ENCODE peak calls at places on chromosomes 6 and 20, in eight cellular contexts. N is keratinocyte; A is astrocyte of the cerebellum; B is activated CD8-positive, alpha-beta memory T cell treated with anti-CD3 and anti-CD28 coated beads, Interleukin-2, amount 10 ng/mL, durations not matched to agents 7 days and 5 days; J is fibroblast of the aortic adventitia; M is Calu3; D is activated B cell treated with CpG ODN at 0.5 μM for 24 hours; P is stimulated activated CD8-positive, alpha-beta memory T cell treated with anti-CD3 and anti-CD28 coated beads, Interleukin-12 subunit alpha, Interleukin-12 subunit beta, amount 100 ng/mL, for 4 hours. U is an unnamed sample.

GRCh38 chr20:12535316-12535715 is 473.5 kb upstream of the SPTLC3 start:
- DNase-seq in N (no peak), A (no peak), B (no peak), J (no peak), M (no peak), D (no peak), P (no peak), U (no peak)

GRCh38 chr6:2149370-2150006 is 95.9 kb downstream of the GMDS start:
- DNase-seq in N (no peak), A (no peak), B (no peak), J (no peak), M (no peak), D (no peak), P (no peak), U (no peak)

GRCh38 chr20:49475979-49476378 is 6.5 kb downstream of the KCNB1 start:
- DNase-seq in N (no peak), A (no peak), B (no peak), J (no peak), M (no peak), D (no peak), P (no peak), U (no peak)

GRCh38 chr6:25369450-25370086 is 90.4 kb downstream of the CARMIL1 start:
- DNase-seq in N (no peak), A (peak), B (no peak), J (no peak), M (peak), D (no peak), P (no peak), U (no peak)

GRCh38 chr6:161168281-161168891 is 105.5 kb downstream of the AGPAT4 start:
- DNase-seq in N (peak), A (peak), B (no peak), J (peak), M (peak), D (no peak), P (no peak), U (no peak)

GRCh38 chr6:131982740-131983259 is 31.6 kb upstream of the CCN2 start:
- DNase-seq in N (no peak), A (peak), B (no peak), J (peak), M (no peak), D (no peak), P (no peak), U (no peak)

GRCh38 chr20:45502561-45502960 is 12.9 kb downstream of the SPINT3 start:
- DNase-seq in N (no peak), A (no peak), B (no peak), J (no peak), M (no peak), D (no peak), P (no peak), U (peak)

GRCh38 chr20:44856847-44857448 is 28.6 kb upstream of the YWHAB start:
- DNase-seq in N (no peak), A (no peak), B (no peak), J (no peak), M (no peak), D (no peak), P (no peak), U (peak)

GRCh38 chr20:49187330-49188100 is 619 bp downstream of the STAU1 start:
- DNase-seq in N (no peak), A (no peak), B (peak), J (peak), M (peak), D (no peak), P (no peak), U (peak)

GRCh38 chr20:36173451-36173933 is 19.0 kb downstream of the EPB41L1 start:
- DNase-seq in N (no peak), A (no peak), B (peak), J (no peak), M (no peak), D (no peak), P (no peak), U (no peak)

GRCh38 chr6:168377481-168377850 is 57.9 kb upstream of the DACT2 start:
- DNase-seq in N (no peak), A (no peak), B (no peak), J (peak), M (no peak), D (no peak), P (no peak), U (no peak)

GRCh38 chr6:9494864-9495263 is 920.0 kb downstream of the TFAP2A start:
- DNase-seq in N (no peak), A (peak), B (no peak), J (peak), M (no peak), D (no peak), P (no peak), U (no peak)

GRCh38 chr6:29813809-29814208 is 13.8 kb upstream of the HLA-G start:
- DNase-seq in N (peak), A (no peak), B (no peak), J (peak), M (peak), D (no peak), P (no peak), U (no peak)

GRCh38 chr6:69286341-69286740 is 510.5 kb downstream of the LMBRD1 start:
- DNase-seq in N (no peak), A (no peak), B (no peak), J (no peak), M (no peak), D (no peak), P (no peak), U (no peak)

GRCh38 chr6:53437557-53438202 is 88.9 kb upstream of the ELOVL5 start:
- DNase-seq in N (no peak), A (peak), B (no peak), J (peak), M (peak), D (no peak), P (no peak), U (peak)

GRCh38 chr20:31945790-31946189 is 6.1 kb downstream of the PDRG1 start:
- DNase-seq in N (no peak), A (peak), B (no peak), J (no peak), M (no peak), D (no peak), P (no peak), U (no peak)

GRCh38 chr6:90080876-90081464 is 186.7 kb downstream of the GJA10 start:
- DNase-seq in N (no peak), A (no peak), B (peak), J (no peak), M (no peak), D (no peak), P (peak), U (no peak)

GRCh38 chr6:3383525-3383924 is 73.3 kb downstream of the SLC22A23 start:
- DNase-seq in N (no peak), A (peak), B (no peak), J (peak), M (no peak), D (no peak), P (no peak), U (peak)

GRCh38 chr6:138036111-138036510 is 71.1 kb downstream of the PERP start:
- DNase-seq in N (no peak), A (no peak), B (no peak), J (no peak), M (peak), D (no peak), P (no peak), U (no peak)

GRCh38 chr20:48197034-48197433 is 411.8 kb upstream of the SULF2 start:
- DNase-seq in N (no peak), A (no peak), B (no peak), J (no peak), M (no peak), D (no peak), P (no peak), U (no peak)

GRCh38 chr6:10585232-10585887 is 64.2 kb downstream of the GCNT2 start:
- DNase-seq in N (no peak), A (no peak), B (no peak), J (peak), M (no peak), D (no peak), P (no peak), U (peak)

GRCh38 chr20:47284373-47284772 is 72.1 kb downstream of the ZMYND8 start:
- DNase-seq in N (no peak), A (no peak), B (no peak), J (no peak), M (no peak), D (no peak), P (no peak), U (no peak)

GRCh38 chr20:34824026-34824860 is 1.2 kb downstream of the NCOA6 start:
- DNase-seq in N (no peak), A (no peak), B (peak), J (peak), M (peak), D (peak), P (peak), U (peak)

GRCh38 chr20:8331740-8332412 is 199.8 kb downstream of the PLCB1 start:
- DNase-seq in N (no peak), A (peak), B (no peak), J (peak), M (no peak), D (no peak), P (no peak), U (no peak)

GRCh38 chr6:2970753-2971419 is 481 bp downstream of the SERPINB6 start:
- DNase-seq in N (no peak), A (no peak), B (peak), J (peak), M (peak), D (no peak), P (peak), U (peak)

GRCh38 chr6:168968228-168968627 is 285.4 kb downstream of the THBS2 start:
- DNase-seq in N (no peak), A (peak), B (no peak), J (peak), M (peak), D (no peak), P (no peak), U (no peak)

GRCh38 chr6:12875061-12875460 is 158.5 kb downstream of the PHACTR1 start:
- DNase-seq in N (no peak), A (peak), B (no peak), J (peak), M (no peak), D (no peak), P (no peak), U (no peak)

GRCh38 chr20:6630494-6630893 is 137.0 kb upstream of the BMP2 start:
- DNase-seq in N (no peak), A (no peak), B (no peak), J (no peak), M (no peak), D (no peak), P (no peak), U (no peak)

GRCh38 chr6:161443868-161444267 is 170.0 kb upstream of the AGPAT4 start:
- DNase-seq in N (no peak), A (peak), B (no peak), J (peak), M (no peak), D (no peak), P (no peak), U (no peak)

GRCh38 chr20:57505991-57506390 is 18.9 kb downstream of the CTCFL start:
- DNase-seq in N (no peak), A (no peak), B (no peak), J (no peak), M (no peak), D (no peak), P (no peak), U (no peak)

GRCh38 chr20:8376940-8377339 is 244.9 kb downstream of the PLCB1 start:
- DNase-seq in N (no peak), A (no peak), B (no peak), J (no peak), M (no peak), D (no peak), P (no peak), U (no peak)

GRCh38 chr6:117506180-117506835 is 23.8 kb downstream of the DCBLD1 start:
- DNase-seq in N (no peak), A (peak), B (no peak), J (peak), M (no peak), D (no peak), P (no peak), U (peak)

GRCh38 chr6:39923394-39923793 is 10.9 kb downstream of the MOCS1 start:
- DNase-seq in N (no peak), A (no peak), B (no peak), J (no peak), M (peak), D (no peak), P (no peak), U (no peak)

GRCh38 chr6:55617272-55617671 is 38.3 kb upstream of the HMGCLL1 start:
- DNase-seq in N (no peak), A (peak), B (no peak), J (peak), M (peak), D (no peak), P (no peak), U (no peak)

GRCh38 chr6:90026216-90026615 is 131.9 kb downstream of the GJA10 start:
- DNase-seq in N (no peak), A (no peak), B (no peak), J (no peak), M (no peak), D (no peak), P (no peak), U (no peak)

GRCh38 chr20:2086980-2087377 is 14.6 kb upstream of the STK35 start:
- DNase-seq in N (no peak), A (no peak), B (no peak), J (no peak), M (no peak), D (no peak), P (no peak), U (no peak)

GRCh38 chr6:113820751-113821150 is 36.4 kb upstream of the MARCKS start:
- DNase-seq in N (no peak), A (no peak), B (no peak), J (no peak), M (no peak), D (no peak), P (no peak), U (no peak)

GRCh38 chr6:24321538-24322162 is 36.2 kb downstream of the DCDC2 start:
- DNase-seq in N (no peak), A (no peak), B (no peak), J (no peak), M (no peak), D (no peak), P (no peak), U (no peak)

GRCh38 chr6:40399888-40400468 is 187.2 kb downstream of the LRFN2 start:
- DNase-seq in N (no peak), A (no peak), B (no peak), J (no peak), M (no peak), D (no peak), P (no peak), U (no peak)

U was measured in Caco-2.